ENCODE peak calls at places on chromosome 12, in four cellular contexts. F, R, H and K are unnamed samples.

GRCh38 chr12:62716866-62717477 is 218.0 kb downstream of the PPM1H start:
- DNase-seq in F (no peak), R (no peak), H (no peak), K (no peak)

GRCh38 chr12:93784339-93785086 is 107.3 kb downstream of the CRADD start:
- DNase-seq in F (no peak), R (no peak), H (peak; percentile 45), K (no peak)

GRCh38 chr12:68176252-68176651 is 16.7 kb upstream of the IFNG start:
- DNase-seq in F (no peak), R (no peak), H (no peak), K (no peak)

GRCh38 chr12:111247083-111247783 is 121.7 kb downstream of the PHETA1 start:
- DNase-seq in F (no peak), R (no peak), H (no peak), K (no peak)

GRCh38 chr12:62977419-62977818 is 42.5 kb upstream of the PPM1H start:
- DNase-seq in F (no peak), R (peak; percentile 59), H (no peak), K (no peak)

GRCh38 chr12:2323538-2324261 is 270.9 kb downstream of the CACNA1C start:
- DNase-seq in F (no peak), R (no peak), H (no peak), K (no peak)

GRCh38 chr12:65948320-65949008 is 124.2 kb downstream of the HMGA2 start:
- DNase-seq in F (no peak), R (peak; percentile 73), H (no peak), K (peak; percentile 65)

GRCh38 chr12:106303202-106303820 is 778 bp downstream of the TCP11L2 start:
- DNase-seq in F (peak; percentile 59), R (no peak), H (peak; percentile 84), K (peak; percentile 85)

GRCh38 chr12:19846561-19846960 is 407.3 kb downstream of the AEBP2 start:
- DNase-seq in F (no peak), R (no peak), H (no peak), K (no peak)

GRCh38 chr12:109863961-109864712 is 16.2 kb downstream of the GLTP start:
- DNase-seq in F (no peak), R (no peak), H (no peak), K (peak; percentile 93)

GRCh38 chr12:15698377-15698867 is 90.8 kb downstream of the EPS8 start:
- DNase-seq in F (no peak), R (no peak), H (no peak), K (no peak)

GRCh38 chr12:119679081-119679480 is 11.1 kb downstream of the PRKAB1 start:
- DNase-seq in F (no peak), R (no peak), H (no peak), K (no peak)

GRCh38 chr12:45415393-45415817 is 199.5 kb downstream of the ANO6 start:
- DNase-seq in F (no peak), R (peak; percentile 97), H (peak; percentile 47), K (no peak)

GRCh38 chr12:64665506-64665905 is 55.2 kb downstream of the RASSF3 start:
- DNase-seq in F (no peak), R (no peak), H (peak; percentile 61), K (no peak)

GRCh38 chr12:117797202-117797601 is 171.6 kb downstream of the KSR2 start:
- DNase-seq in F (no peak), R (no peak), H (no peak), K (no peak)

GRCh38 chr12:29519585-29520182 is 22.2 kb upstream of the OVCH1 start:
- DNase-seq in F (no peak), R (no peak), H (no peak), K (peak; percentile 61)

GRCh38 chr12:132161046-132161781 is 17.0 kb downstream of the NOC4L start:
- DNase-seq in F (no peak), R (no peak), H (no peak), K (no peak)

GRCh38 chr12:124774462-124775167 is 89.0 kb downstream of the SCARB1 start:
- DNase-seq in F (peak; percentile 55), R (peak; percentile 60), H (peak; percentile 78), K (peak; percentile 86)

GRCh38 chr12:121443193-121443829 is 43.4 kb downstream of the RNF34 start:
- DNase-seq in F (peak; percentile 74), R (no peak), H (peak; percentile 67), K (peak; percentile 88)

GRCh38 chr12:752673-753400 is 458 bp downstream of the WNK1 start:
- DNase-seq in F (peak; percentile 36), R (no peak), H (peak; percentile 59), K (peak; percentile 47)

GRCh38 chr12:23113781-23114180 is 488.8 kb downstream of the ETNK1 start:
- DNase-seq in F (no peak), R (no peak), H (no peak), K (no peak)

GRCh38 chr12:66331016-66331415 is 28.7 kb downstream of the HELB start:
- DNase-seq in F (no peak), R (no peak), H (no peak), K (no peak)

GRCh38 chr12:8692573-8692972 is 5.2 kb upstream of the RIMKLB start:
- DNase-seq in F (no peak), R (no peak), H (no peak), K (peak; percentile 80)

GRCh38 chr12:72269491-72269890 is 2.7 kb upstream of the TRHDE start:
- DNase-seq in F (no peak), R (no peak), H (no peak), K (no peak)

GRCh38 chr12:21190016-21190415 is 59.0 kb downstream of the SLCO1B1 start:
- DNase-seq in F (no peak), R (no peak), H (no peak), K (no peak)

GRCh38 chr12:98470469-98471082 is 44.8 kb upstream of the TMPO start:
- DNase-seq in F (no peak), R (no peak), H (no peak), K (no peak)

GRCh38 chr12:26940820-26941219 is 2.5 kb downstream of the FGFR1OP2 start:
- DNase-seq in F (no peak), R (no peak), H (no peak), K (no peak)

GRCh38 chr12:9674226-9674590 is 4.7 kb downstream of the CLEC2D start:
- DNase-seq in F (no peak), R (no peak), H (peak; percentile 72), K (no peak)

GRCh38 chr12:45214739-45215418 is 1.0 kb upstream of the ANO6 start:
- DNase-seq in F (no peak), R (no peak), H (no peak), K (no peak)

GRCh38 chr12:57896437-57897201 is 44.7 kb upstream of the ATP23 start:
- DNase-seq in F (no peak), R (no peak), H (no peak), K (peak; percentile 87)

GRCh38 chr12:19288603-19289244 is 150.6 kb upstream of the AEBP2 start:
- DNase-seq in F (no peak), R (no peak), H (no peak), K (peak; percentile 37)

GRCh38 chr12:75750950-75751349 is 239.5 kb upstream of the KRR1 start:
- DNase-seq in F (no peak), R (peak; percentile 16), H (no peak), K (no peak)

GRCh38 chr12:80218925-80219714 is 119.8 kb downstream of the OTOGL start:
- DNase-seq in F (no peak), R (no peak), H (no peak), K (no peak)

GRCh38 chr12:126784328-126784921 is 1482.5 kb upstream of the TMEM132C start:
- DNase-seq in F (peak; percentile 18), R (no peak), H (peak; percentile 38), K (peak; percentile 2)

GRCh38 chr12:125015680-125016310 is 22.4 kb downstream of the BRI3BP start:
- DNase-seq in F (no peak), R (no peak), H (no peak), K (peak; percentile 76)

GRCh38 chr12:86228656-86229055 is 27.5 kb downstream of the MGAT4C start:
- DNase-seq in F (no peak), R (no peak), H (no peak), K (no peak)

GRCh38 chr12:45789025-45789424 is 59.5 kb downstream of the ARID2 start:
- DNase-seq in F (no peak), R (no peak), H (no peak), K (no peak)